ENCODE peak calls at places on chromosomes 5 and 9, in nine cellular contexts. D is fibroblast of lung, L is aorta, C is tibial artery, F is cardiac muscle cell, H is neuronal stem cell, V is GM23338, E is left ventricle myocardium inferior, P is upper lobe of left lung. U is an unnamed sample.

GRCh38 chr5:40150896-40151295 is 528.8 kb upstream of the PTGER4 start:
- DNase-seq in D (no peak), L (no peak), C (no peak), F (no peak), H (no peak), V (peak; percentile 4), E (no peak), P (no peak), U (no peak)

GRCh38 chr5:171845040-171845439 is 59.4 kb downstream of the SMIM23 start:
- DNase-seq in D (no peak), L (no peak), C (no peak), F (no peak), H (no peak), V (no peak), E (no peak), P (no peak), U (no peak)

GRCh38 chr5:107864793-107865192 is 194.1 kb upstream of the EFNA5 start:
- DNase-seq in D (peak; percentile 21), L (no peak), C (no peak), F (no peak), H (no peak), V (no peak), E (no peak), P (no peak), U (no peak)

GRCh38 chr9:8706998-8707397 is 907.4 kb upstream of the DMAC1 start:
- DNase-seq in D (no peak), L (no peak), C (no peak), F (no peak), H (no peak), V (no peak), E (no peak), P (no peak), U (no peak)

GRCh38 chr5:169933127-169933526 is 47.2 kb downstream of the INSYN2B start:
- DNase-seq in D (no peak), L (no peak), C (no peak), F (no peak), H (no peak), V (no peak), E (no peak), P (no peak), U (no peak)

GRCh38 chr5:126516133-126516532 is 78.9 kb downstream of the ALDH7A1 start:
- DNase-seq in D (peak; percentile 21), L (no peak), C (no peak), F (peak; percentile 30), H (no peak), V (no peak), E (no peak), P (no peak), U (no peak)

GRCh38 chr5:61598140-61598539 is 266.1 kb downstream of the ZSWIM6 start:
- DNase-seq in D (no peak), L (no peak), C (no peak), F (no peak), H (no peak), V (no peak), E (no peak), P (no peak), U (no peak)

GRCh38 chr5:133790898-133791297 is 177.5 kb downstream of the C5orf15 start:
- DNase-seq in D (no peak), L (no peak), C (no peak), F (no peak), H (no peak), V (no peak), E (no peak), P (peak; percentile 64), U (no peak)

GRCh38 chr5:77379558-77380061 is 112.5 kb downstream of the WDR41 start:
- DNase-seq in D (no peak), L (no peak), C (no peak), F (no peak), H (no peak), V (no peak), E (no peak), P (no peak), U (no peak)

DNA sequence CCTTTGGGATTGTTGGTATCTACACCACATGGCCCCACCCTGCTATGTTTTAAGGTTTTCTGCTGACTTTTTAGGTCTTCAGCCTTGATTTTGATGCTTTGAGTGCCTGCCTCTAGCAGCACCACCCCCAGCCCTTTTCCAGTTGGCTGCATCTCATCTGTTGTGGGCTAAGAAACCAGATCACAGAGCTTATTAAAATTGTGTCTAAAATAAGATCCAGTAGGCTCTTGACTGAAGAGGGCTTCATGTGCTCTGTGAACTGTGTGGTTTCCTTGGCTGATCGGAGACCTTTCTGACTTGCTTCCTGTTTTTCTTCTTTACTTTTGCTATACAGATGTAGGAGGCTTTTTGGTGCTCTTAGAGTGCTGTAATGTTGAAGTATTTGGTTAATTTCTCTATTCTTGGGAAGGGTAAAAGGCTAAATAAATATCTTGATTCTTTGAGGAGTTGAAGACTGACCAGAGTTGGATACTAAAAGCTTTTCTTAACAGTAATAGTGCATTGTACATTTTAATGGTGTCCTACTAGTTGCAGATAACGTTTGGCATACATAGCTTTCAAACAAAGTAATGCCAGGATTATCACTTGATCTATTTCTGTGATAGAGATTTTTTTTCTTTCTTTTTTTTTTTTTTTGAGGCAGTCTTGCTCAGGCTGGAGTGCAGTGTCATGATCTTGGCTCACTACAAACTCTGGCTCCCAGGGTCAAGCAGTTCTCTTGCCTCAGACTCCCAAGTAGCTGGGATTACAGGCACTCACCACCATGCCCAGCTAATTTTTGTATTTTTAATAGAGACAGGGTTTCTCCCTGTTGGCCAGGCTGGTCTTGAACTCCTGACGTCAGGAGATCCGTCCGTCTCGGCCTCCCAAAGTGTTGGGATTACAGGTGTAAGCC is 4.5 kb downstream of the UBE2D2 start:
- DNase-seq in D (no peak), L (no peak), C (no peak), F (peak; percentile 52), H (no peak), V (no peak), E (no peak), P (peak; percentile 45), U (peak; percentile 42)
- H3K27ac ChIP-seq in D (peak overlapping the region; percentile 42), L (no peak overlapping the region), C (peak overlapping the region; percentile 19), F (peak overlapping the region; percentile 65), H (no peak overlapping the region), V (peak overlapping the region; percentile 68), E (peak overlapping the region; percentile 74), P (peak overlapping the region; percentile 37), U (peak overlapping the region; percentile 99)

DNA sequence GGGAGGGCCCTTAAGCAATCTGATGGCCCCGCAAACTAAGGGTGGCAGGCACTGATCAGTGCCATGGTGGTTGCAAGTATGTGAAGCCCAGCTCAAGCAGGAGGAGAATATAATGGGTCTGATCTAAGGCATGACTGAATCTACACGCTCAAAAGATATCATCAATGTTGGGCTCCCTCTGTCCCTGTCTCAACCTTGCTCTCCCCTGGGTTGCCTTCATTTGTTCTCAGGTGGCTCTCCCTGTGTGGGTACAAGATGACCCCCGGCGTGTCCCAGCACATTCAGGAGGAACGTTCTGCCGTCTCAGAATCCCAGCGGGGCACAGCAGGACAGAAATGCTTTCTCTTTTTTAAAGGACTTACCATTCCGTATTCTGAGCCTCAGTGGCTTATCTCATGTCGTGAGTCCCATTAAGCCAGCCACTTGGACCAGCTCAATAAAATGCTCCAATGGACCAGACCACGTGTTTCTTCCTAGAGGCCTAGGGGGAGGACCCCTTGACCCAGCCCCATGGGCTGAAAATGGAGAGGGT is 12.0 kb upstream of the RNF130 start:
- DNase-seq in D (no peak), L (no peak), C (no peak), F (no peak), H (no peak), V (no peak), E (no peak), P (no peak), U (no peak)
- H3K27ac ChIP-seq in D (no peak overlapping the region), L (no peak overlapping the region), C (no peak overlapping the region), F (no peak overlapping the region), H (peak overlapping the region; percentile 94), V (peak overlapping the region; percentile 94), E (no peak overlapping the region), P (no peak overlapping the region), U (no peak overlapping the region)

GRCh38 chr9:76873056-76873792 is 32.7 kb downstream of the PRUNE2 start:
- DNase-seq in D (peak; percentile 49), L (no peak), C (peak; percentile 48), F (peak; percentile 49), H (peak; percentile 52), V (peak; percentile 83), E (no peak), P (no peak), U (no peak)

GRCh38 chr9:76868897-76869296 is 37.0 kb downstream of the PRUNE2 start:
- DNase-seq in D (no peak), L (no peak), C (no peak), F (no peak), H (peak; percentile 46), V (no peak), E (no peak), P (no peak), U (no peak)

GRCh38 chr9:76876098-76876497 is 29.8 kb downstream of the PRUNE2 start:
- DNase-seq in D (peak; percentile 23), L (no peak), C (no peak), F (peak; percentile 9), H (no peak), V (no peak), E (no peak), P (no peak), U (no peak)

GRCh38 chr9:76877961-76878360 is 28.0 kb downstream of the PRUNE2 start:
- DNase-seq in D (no peak), L (no peak), C (no peak), F (no peak), H (no peak), V (no peak), E (no peak), P (no peak), U (no peak)

DNA sequence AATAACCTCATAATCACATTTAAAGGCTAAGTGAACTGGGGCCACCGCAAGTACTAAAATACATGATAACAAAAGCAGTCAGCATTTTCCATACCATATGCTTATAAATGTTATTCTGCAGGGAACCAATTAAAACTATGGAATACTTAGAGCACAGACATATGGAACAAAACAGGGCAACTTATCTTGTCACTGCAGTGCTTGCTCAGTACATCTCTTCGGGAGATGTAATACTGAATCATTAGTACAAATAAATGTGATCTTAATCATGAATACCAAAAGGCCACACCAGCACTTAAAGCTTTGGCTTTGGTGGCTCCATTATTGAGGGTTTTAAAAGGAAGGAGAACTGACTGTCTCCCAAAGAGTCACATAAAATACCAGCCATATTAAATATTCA is 32.1 kb downstream of the PRUNE2 start:
- DNase-seq in D (no peak), L (no peak), C (no peak), F (no peak), H (no peak), V (no peak), E (no peak), P (no peak), U (no peak)
- H3K27ac ChIP-seq in D (no peak overlapping the region), L (peak overlapping the region; percentile 68), C (peak overlapping the region; percentile 84), F (no peak overlapping the region), H (peak overlapping the region; percentile 45), V (peak overlapping the region; percentile 28), E (no peak overlapping the region), P (no peak overlapping the region), U (no peak overlapping the region)

DNA sequence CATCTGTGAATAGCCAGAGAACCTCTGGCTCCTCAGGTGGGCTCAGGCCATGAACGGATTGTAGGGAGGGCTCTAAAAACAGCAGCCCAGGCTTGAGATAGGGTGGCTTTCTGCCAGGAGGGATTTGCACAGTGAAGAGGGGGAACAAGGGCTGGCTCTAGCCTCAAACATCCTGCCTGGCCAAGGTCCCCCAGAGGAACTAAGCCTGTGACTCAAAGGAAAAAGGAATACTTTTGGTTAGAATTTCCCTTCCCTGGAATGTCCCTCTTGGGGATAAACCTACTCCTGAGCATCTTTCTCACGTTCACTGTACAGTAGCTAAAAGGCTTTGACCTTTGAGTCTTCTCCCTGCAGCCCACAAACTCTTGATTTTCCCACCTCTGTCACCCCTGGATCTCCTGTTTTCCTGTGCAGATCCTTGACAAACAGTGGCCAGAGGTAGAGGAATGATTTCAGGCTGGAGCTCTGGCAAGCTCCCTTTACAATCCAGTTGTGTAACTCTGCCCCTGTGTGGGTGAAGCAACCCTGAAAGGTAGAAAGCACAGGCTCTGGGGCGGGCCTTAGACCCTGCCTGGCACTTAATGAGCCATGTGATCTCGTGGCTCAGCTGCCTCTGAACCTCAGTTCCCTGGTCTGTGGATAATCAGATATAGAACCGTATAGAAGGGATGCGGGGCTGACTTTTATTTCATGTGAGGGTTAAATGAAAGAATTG is 17.4 kb downstream of the SEC61B start:
- DNase-seq in D (no peak), L (no peak), C (no peak), F (peak; percentile 68), H (no peak), V (no peak), E (no peak), P (no peak), U (peak; percentile 50)
- H3K27ac ChIP-seq in D (no peak overlapping the region), L (no peak overlapping the region), C (no peak overlapping the region), F (peak overlapping the region; percentile 18), H (no peak overlapping the region), V (peak overlapping the region; percentile 36), E (no peak overlapping the region), P (no peak overlapping the region), U (peak overlapping the region; percentile 53)

U was measured in gastrocnemius medialis.